ENCODE peak calls at places on chromosomes 2 and 18, in four cellular contexts. H, T, E and D are unnamed samples.

GRCh38 chr2:240431663-240432424 is 3.6 kb upstream of the GPC1 start:
- DNase-seq in H (no peak), T (no peak), E (no peak), D (no peak)

GRCh38 chr18:79816092-79816491 is 18.4 kb downstream of the KCNG2 start:
- DNase-seq in H (no peak), T (no peak), E (no peak), D (no peak)

GRCh38 chr2:109395487-109396337 is 218.1 kb downstream of the SEPTIN10 start:
- DNase-seq in H (no peak), T (no peak), E (no peak), D (no peak)

GRCh38 chr2:229511524-229511923 is 202.8 kb downstream of the DNER start:
- DNase-seq in H (no peak), T (no peak), E (no peak), D (no peak)

GRCh38 chr18:27546991-27547390 is 361.9 kb upstream of the CHST9 start:
- DNase-seq in H (no peak), T (no peak), E (no peak), D (no peak)

GRCh38 chr2:224103603-224104002 is 64.5 kb upstream of the SERPINE2 start:
- DNase-seq in H (no peak), T (no peak), E (no peak), D (no peak)

GRCh38 chr2:141331127-141331526 is 799.7 kb downstream of the LRP1B start:
- DNase-seq in H (no peak), T (no peak), E (no peak), D (peak)

GRCh38 chr2:237315170-237315880 is 98.6 kb downstream of the COL6A3 start:
- DNase-seq in H (peak), T (no peak), E (no peak), D (peak)

GRCh38 chr2:27697660-27698059 is 34.0 kb downstream of the SLC4A1AP start:
- DNase-seq in H (no peak), T (no peak), E (no peak), D (no peak)

GRCh38 chr2:204828191-204828590 is 282.9 kb downstream of the PARD3B start:
- DNase-seq in H (peak), T (no peak), E (no peak), D (no peak)

GRCh38 chr2:18883626-18884456 is 294.5 kb upstream of the NT5C1B start:
- DNase-seq in H (no peak), T (no peak), E (peak), D (peak)

GRCh38 chr2:220959391-220959802 is 612.7 kb downstream of the EPHA4 start:
- DNase-seq in H (no peak), T (no peak), E (no peak), D (peak)

GRCh38 chr2:234564719-234565118 is 67.8 kb upstream of the ARL4C start:
- DNase-seq in H (no peak), T (no peak), E (no peak), D (no peak)